ENCODE peak calls at places on chromosomes 12 and 14, in seven cellular contexts. M is adrenal gland; G is thoracic aorta; Y is pancreas; J is CD8-positive, alpha-beta T cell; L is PC-3; S is uterus. W is an unnamed sample.

GRCh38 chr14:99325591-99325990 is 53.6 kb upstream of the BCL11B start:
- DNase-seq in M (no peak), G (no peak), Y (no peak), J (no peak), L (no peak), S (no peak), W (no peak)

GRCh38 chr12:78034025-78034424 is 203.3 kb downstream of the NAV3 start:
- DNase-seq in M (peak; percentile 23), G (no peak), Y (no peak), J (no peak), L (no peak), S (no peak), W (peak; percentile 93)

GRCh38 chr14:93286212-93286890 is 46.5 kb downstream of the BTBD7 start:
- DNase-seq in M (no peak), G (no peak), Y (no peak), J (no peak), L (no peak), S (no peak), W (no peak)

GRCh38 chr14:101813171-101813759 is 51.8 kb downstream of the PPP2R5C start:
- DNase-seq in M (no peak), G (no peak), Y (no peak), J (no peak), L (no peak), S (peak; percentile 32), W (no peak)

GRCh38 chr12:46549527-46550265 is 177.1 kb upstream of the SLC38A2 start:
- DNase-seq in M (no peak), G (no peak), Y (no peak), J (no peak), L (peak; percentile 87), S (no peak), W (no peak)

GRCh38 chr12:66242261-66242760 is 53.3 kb downstream of the IRAK3 start:
- DNase-seq in M (no peak), G (no peak), Y (no peak), J (no peak), L (no peak), S (no peak), W (no peak)

GRCh38 chr12:70824511-70824910 is 96.0 kb downstream of the PTPRR start:
- DNase-seq in M (no peak), G (no peak), Y (no peak), J (no peak), L (no peak), S (no peak), W (no peak)

GRCh38 chr12:92398565-92399309 is 253.1 kb upstream of the BTG1 start:
- DNase-seq in M (no peak), G (no peak), Y (no peak), J (no peak), L (no peak), S (no peak), W (no peak)

GRCh38 chr12:44667461-44667860 is 208.7 kb downstream of the NELL2 start:
- DNase-seq in M (no peak), G (no peak), Y (no peak), J (no peak), L (no peak), S (no peak), W (no peak)

GRCh38 chr12:80593766-80594165 is 113.7 kb upstream of the MYF6 start:
- DNase-seq in M (no peak), G (no peak), Y (no peak), J (no peak), L (peak; percentile 45), S (no peak), W (peak; percentile 38)

GRCh38 chr14:61587397-61587713 is 108.0 kb upstream of the HIF1A start:
- DNase-seq in M (no peak), G (no peak), Y (no peak), J (no peak), L (no peak), S (no peak), W (no peak)

GRCh38 chr14:23142826-23143225 is 23.8 kb upstream of the CEBPE start:
- DNase-seq in M (no peak), G (no peak), Y (no peak), J (no peak), L (no peak), S (no peak), W (no peak)

GRCh38 chr14:77301103-77301502 is 19.6 kb downstream of the POMT2 start:
- DNase-seq in M (peak; percentile 85), G (peak; percentile 19), Y (peak; percentile 57), J (peak; percentile 52), L (peak; percentile 88), S (peak; percentile 75), W (peak; percentile 89)

GRCh38 chr14:34081126-34081575 is 130.3 kb upstream of the EGLN3 start:
- DNase-seq in M (no peak), G (no peak), Y (no peak), J (no peak), L (peak; percentile 21), S (no peak), W (no peak)

GRCh38 chr14:22890416-22890815 is 7.4 kb downstream of the REM2 start:
- DNase-seq in M (no peak), G (no peak), Y (no peak), J (no peak), L (no peak), S (no peak), W (no peak)

GRCh38 chr14:89256273-89256672 is 160.8 kb downstream of the FOXN3 start:
- DNase-seq in M (peak; percentile 40), G (no peak), Y (no peak), J (no peak), L (no peak), S (no peak), W (no peak)

GRCh38 chr12:120869376-120869775 is 34.8 kb downstream of the SPPL3 start:
- DNase-seq in M (no peak), G (no peak), Y (no peak), J (no peak), L (no peak), S (no peak), W (no peak)

DNA sequence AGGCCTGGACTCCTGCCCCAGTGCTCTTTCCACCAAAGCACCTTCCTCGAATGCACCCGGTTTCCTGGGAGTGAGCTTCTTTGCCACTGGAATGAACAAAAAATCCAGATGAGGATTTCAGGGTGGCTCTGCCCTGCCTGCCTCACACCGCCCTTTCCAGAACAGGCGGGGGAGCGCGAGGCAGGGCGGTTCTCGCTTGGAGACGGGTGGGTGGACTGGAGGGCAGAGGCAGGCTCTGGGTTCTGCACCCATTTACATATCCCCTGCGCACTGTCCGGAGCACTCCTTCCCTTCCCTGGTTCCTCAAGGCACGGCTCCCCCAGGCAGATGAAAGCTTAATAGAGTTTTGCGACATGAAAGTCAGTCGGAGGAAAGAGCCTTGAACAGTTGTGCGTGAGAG is 69.7 kb upstream of the DLK1 start:
- DNase-seq in M (no peak), G (no peak), Y (no peak), J (no peak), L (no peak), S (no peak), W (no peak)
- H3K4me1 ChIP-seq in M (peaks cover 1% of the 10 kb centered on the region), G (no peaks in the 10 kb centered on the region), Y (peaks cover 6% of the 10 kb centered on the region), J (no peaks in the 10 kb centered on the region), L (peaks cover 12% of the 10 kb centered on the region), S (no peaks in the 10 kb centered on the region), W (no peaks in the 10 kb centered on the region)

GRCh38 chr14:68147331-68147730 is 327.8 kb downstream of the RAD51B start:
- DNase-seq in M (no peak), G (no peak), Y (no peak), J (no peak), L (peak; percentile 21), S (no peak), W (peak; percentile 43)

GRCh38 chr14:68145036-68145435 is 325.5 kb downstream of the RAD51B start:
- DNase-seq in M (no peak), G (no peak), Y (no peak), J (no peak), L (no peak), S (no peak), W (no peak)

GRCh38 chr14:68145539-68145938 is 326.0 kb downstream of the RAD51B start:
- DNase-seq in M (no peak), G (no peak), Y (no peak), J (no peak), L (no peak), S (no peak), W (no peak)

GRCh38 chr14:68148276-68148675 is 328.7 kb downstream of the RAD51B start:
- DNase-seq in M (no peak), G (no peak), Y (no peak), J (no peak), L (peak; percentile 31), S (no peak), W (no peak)

DNA sequence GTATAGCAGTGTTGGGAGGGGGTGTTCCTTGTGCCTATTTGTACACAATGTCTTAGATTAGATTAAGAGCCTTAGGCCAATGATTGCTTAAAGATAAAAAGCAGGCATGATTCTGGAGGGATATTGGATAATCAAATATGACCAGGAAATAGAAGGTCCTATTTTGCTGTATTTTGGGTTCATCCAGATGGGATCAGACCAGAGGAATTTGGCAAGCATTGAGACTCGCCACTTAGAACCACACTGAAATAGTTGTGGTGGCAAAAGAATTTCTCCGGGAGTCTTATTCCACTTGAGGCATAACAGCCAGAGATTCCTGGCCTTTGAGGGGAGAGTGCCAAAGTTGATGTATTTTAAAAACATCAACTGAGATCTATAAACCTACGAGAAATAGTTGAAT is 327.2 kb downstream of the RAD51B start:
- DNase-seq in M (no peak), G (no peak), Y (no peak), J (no peak), L (peak; percentile 91), S (no peak), W (peak; percentile 97)
- TF ChIP-seq CTCF in M (no peak), G (no peak), Y (no peak), J (no peak), L (no peak), S (no peak), W (no peak)

GRCh38 chr14:103558071-103558882 is 4.2 kb downstream of the BAG5 start:
- DNase-seq in M (no peak), G (no peak), Y (no peak), J (no peak), L (peak; percentile 80), S (peak; percentile 65), W (no peak)
- H3K4me1 ChIP-seq in M (peaks cover 8% of the 10 kb centered on the region), G (peaks cover 19% of the 10 kb centered on the region), Y (peaks cover 17% of the 10 kb centered on the region), J (peaks cover 38% of the 10 kb centered on the region), L (peaks cover 34% of the 10 kb centered on the region), S (peaks cover 23% of the 10 kb centered on the region), W (peaks cover 25% of the 10 kb centered on the region)

GRCh38 chr12:82522762-82523161 is 163.9 kb upstream of the TMTC2 start:
- DNase-seq in M (no peak), G (no peak), Y (peak; percentile 45), J (no peak), L (no peak), S (no peak), W (no peak)

GRCh38 chr12:82519508-82519907 is 161.2 kb downstream of the METTL25 start:
- DNase-seq in M (no peak), G (no peak), Y (no peak), J (no peak), L (no peak), S (no peak), W (no peak)

GRCh38 chr12:82522285-82522684 is 164.0 kb downstream of the METTL25 start:
- DNase-seq in M (no peak), G (no peak), Y (no peak), J (no peak), L (no peak), S (no peak), W (no peak)

GRCh38 chr12:82517027-82517426 is 158.7 kb downstream of the METTL25 start:
- DNase-seq in M (no peak), G (no peak), Y (no peak), J (no peak), L (peak; percentile 58), S (no peak), W (peak; percentile 21)

DNA sequence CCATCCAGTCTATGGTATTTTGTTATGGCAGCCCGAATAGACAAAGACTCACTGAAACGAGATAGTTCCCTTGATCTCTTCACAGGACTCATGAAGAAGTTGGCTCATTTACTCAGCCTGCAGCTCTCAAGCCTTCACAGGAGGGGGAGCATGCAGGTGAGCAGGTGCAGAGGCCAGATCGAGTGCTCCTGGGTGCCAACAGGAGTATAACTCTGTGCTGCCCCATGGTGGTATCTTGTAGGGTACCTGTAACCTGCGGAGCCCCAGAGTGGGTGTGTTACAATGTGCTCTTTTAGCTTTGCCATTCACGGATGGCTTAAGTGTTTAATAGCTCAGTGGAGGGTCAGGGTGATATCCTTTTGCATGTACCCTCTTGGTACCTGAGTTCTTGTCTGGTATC is 159.5 kb downstream of the METTL25 start:
- DNase-seq in M (no peak), G (no peak), Y (no peak), J (no peak), L (peak; percentile 14), S (no peak), W (no peak)
- TF ChIP-seq CTCF in M (no peak), G (no peak), Y (no peak), J (no peak), L (no peak), S (no peak), W (no peak)

W was measured in cardiac muscle cell.